ENCODE peak calls at places on chromosomes 6 and 20, in ten cellular contexts. S is upper lobe of right lung; M is pancreas; K is CD8-positive, alpha-beta T cell; V is DND-41; X is Peyer's patch; Q is fibroblast of lung; W is mammary epithelial cell; O is heart right ventricle; A is colonic mucosa. R is an unnamed sample.

GRCh38 chr6:157245486-157245885 is 77.8 kb downstream of the TMEM242 start:
- DNase-seq in S (no peak), M (peak; percentile 9), K (no peak), V (no peak), X (no peak), Q (no peak), W (no peak), O (no peak), A (no peak), R (no peak)

GRCh38 chr20:58389324-58389967 is 417 bp downstream of the VAPB start:
- DNase-seq in S (no peak), M (peak; percentile 74), K (peak; percentile 4), V (peak; percentile 39), X (no peak), Q (peak; percentile 31), W (peak; percentile 41), O (peak; percentile 29), A (peak; percentile 30), R (peak; percentile 63)

GRCh38 chr6:126812651-126813050 is 305.8 kb upstream of the RSPO3 start:
- DNase-seq in S (no peak), M (no peak), K (no peak), V (no peak), X (no peak), Q (peak; percentile 64), W (no peak), O (no peak), A (no peak), R (no peak)

GRCh38 chr6:73695619-73696421 is at the start of gene CD109:
- DNase-seq in S (peak; percentile 73), M (peak; percentile 65), K (peak; percentile 32), V (peak; percentile 72), X (no peak), Q (peak; percentile 77), W (peak; percentile 94), O (peak; percentile 38), A (peak; percentile 25), R (no peak)

GRCh38 chr6:93418448-93419303 is 683 bp downstream of the EPHA7 start:
- DNase-seq in S (peak; percentile 66), M (peak; percentile 69), K (no peak), V (no peak), X (peak; percentile 45), Q (peak; percentile 54), W (no peak), O (peak; percentile 18), A (peak; percentile 21), R (peak; percentile 18)

GRCh38 chr20:1934578-1935573 is 39.7 kb downstream of the SIRPA start:
- DNase-seq in S (peak; percentile 46), M (no peak), K (no peak), V (no peak), X (peak; percentile 62), Q (peak; percentile 93), W (peak; percentile 88), O (peak; percentile 34), A (no peak), R (no peak)

GRCh38 chr6:63897952-63898351 is 262.4 kb downstream of the PHF3 start:
- DNase-seq in S (no peak), M (no peak), K (no peak), V (no peak), X (no peak), Q (peak; percentile 21), W (no peak), O (peak; percentile 6), A (no peak), R (no peak)

GRCh38 chr6:39731565-39731964 is 6.4 kb upstream of the KIF6 start:
- DNase-seq in S (no peak), M (no peak), K (no peak), V (no peak), X (no peak), Q (no peak), W (no peak), O (no peak), A (no peak), R (no peak)

DNA sequence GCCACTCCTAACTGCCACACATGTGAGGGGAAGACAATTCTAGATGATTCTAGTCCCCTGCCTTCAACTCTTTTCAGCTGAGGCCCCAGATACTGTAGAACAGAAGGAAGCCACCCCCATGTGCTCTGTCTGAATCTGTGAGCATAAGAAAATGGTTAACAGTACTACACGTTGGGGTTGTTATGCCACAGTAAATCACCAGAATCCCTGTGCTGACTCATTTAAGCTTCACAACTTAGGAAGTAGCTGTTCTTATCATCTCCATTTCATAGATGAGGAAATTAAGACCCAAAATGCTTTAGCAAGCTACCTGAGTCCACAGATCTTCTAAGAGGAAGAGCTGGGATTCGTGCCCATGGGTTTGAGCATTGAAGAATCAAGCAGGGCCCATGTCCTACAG is 27.4 kb upstream of the SCRT2 start:
- DNase-seq in S (no peak), M (no peak), K (no peak), V (no peak), X (no peak), Q (no peak), W (no peak), O (no peak), A (no peak), R (no peak)
- H3K27me3 ChIP-seq in S (peaks cover 17% of the 10 kb centered on the region), M (no peaks in the 10 kb centered on the region), K (no peaks in the 10 kb centered on the region), V (peaks cover 7% of the 10 kb centered on the region), X (no peaks in the 10 kb centered on the region), Q (no peaks in the 10 kb centered on the region), W (peaks cover 2% of the 10 kb centered on the region), O (peaks cover 6% of the 10 kb centered on the region), A (no peaks in the 10 kb centered on the region), R (peaks cover 1% of the 10 kb centered on the region)

GRCh38 chr20:25498280-25498606 is 87.1 kb downstream of the NINL start:
- DNase-seq in S (no peak), M (no peak), K (no peak), V (no peak), X (no peak), Q (no peak), W (no peak), O (no peak), A (no peak), R (no peak)

GRCh38 chr20:25496165-25496967 is 88.9 kb downstream of the GINS1 start:
- DNase-seq in S (no peak), M (no peak), K (no peak), V (no peak), X (no peak), Q (no peak), W (no peak), O (no peak), A (no peak), R (no peak)

GRCh38 chr20:25496968-25497401 is 88.3 kb downstream of the NINL start:
- DNase-seq in S (no peak), M (no peak), K (no peak), V (no peak), X (no peak), Q (peak; percentile 12), W (peak; percentile 93), O (no peak), A (no peak), R (no peak)

GRCh38 chr20:25499031-25499430 is 86.3 kb downstream of the NINL start:
- DNase-seq in S (no peak), M (no peak), K (no peak), V (no peak), X (no peak), Q (no peak), W (no peak), O (no peak), A (no peak), R (no peak)

DNA sequence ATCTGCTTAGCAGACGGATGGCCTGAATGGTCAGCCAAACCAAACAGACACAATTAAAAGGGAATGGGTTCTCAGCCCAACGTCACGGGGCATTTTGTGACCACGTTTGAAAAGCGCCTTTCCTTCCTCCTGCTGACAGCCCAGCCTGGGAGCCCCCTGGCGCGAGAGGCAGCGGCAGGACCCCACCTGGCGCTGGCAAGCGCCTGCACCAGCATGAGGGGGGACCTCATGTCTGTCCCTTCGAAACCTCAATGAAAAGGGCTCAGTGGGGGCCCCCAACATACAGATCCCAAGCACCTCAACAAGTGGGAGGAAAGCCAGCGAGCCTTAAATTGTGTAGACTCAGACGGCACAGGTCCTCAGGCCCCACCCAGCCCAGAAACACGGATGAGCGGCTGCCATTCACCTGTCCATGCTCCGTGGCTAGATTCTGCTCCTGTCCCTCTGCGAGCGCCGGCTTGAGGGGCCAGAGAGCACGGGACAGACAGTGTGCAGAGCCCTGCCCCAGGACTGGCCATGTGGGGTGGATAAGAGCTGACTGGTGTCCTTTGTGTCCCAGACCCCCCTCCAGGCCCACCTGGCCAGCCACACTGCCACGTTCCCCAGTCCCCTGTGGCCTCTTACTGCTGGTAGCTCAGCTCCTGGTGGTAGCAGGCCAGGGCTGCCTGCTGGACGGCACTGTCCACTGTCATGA is 87.6 kb downstream of the NINL start:
- DNase-seq in S (no peak), M (no peak), K (no peak), V (no peak), X (no peak), Q (no peak), W (no peak), O (no peak), A (no peak), R (no peak)
- H3K4me1 ChIP-seq in S (no peaks in the 10 kb centered on the region), M (no peaks in the 10 kb centered on the region), K (no peaks in the 10 kb centered on the region), V (no peaks in the 10 kb centered on the region), X (no peaks in the 10 kb centered on the region), Q (no peaks in the 10 kb centered on the region), W (peaks cover 14% of the 10 kb centered on the region), O (no peaks in the 10 kb centered on the region), A (no peaks in the 10 kb centered on the region), R (no peaks in the 10 kb centered on the region)

GRCh38 chr6:53067307-53067706 is 2.1 kb downstream of the FBXO9 start:
- DNase-seq in S (no peak), M (no peak), K (no peak), V (no peak), X (no peak), Q (no peak), W (no peak), O (no peak), A (no peak), R (no peak)

GRCh38 chr6:53074347-53074746 is 9.1 kb downstream of the FBXO9 start:
- DNase-seq in S (no peak), M (no peak), K (no peak), V (no peak), X (no peak), Q (no peak), W (no peak), O (no peak), A (no peak), R (no peak)

GRCh38 chr6:53067799-53068442 is 2.7 kb downstream of the FBXO9 start:
- DNase-seq in S (no peak), M (no peak), K (no peak), V (no peak), X (no peak), Q (no peak), W (no peak), O (no peak), A (no peak), R (no peak)

GRCh38 chr6:53069431-53069830 is 4.2 kb downstream of the FBXO9 start:
- DNase-seq in S (no peak), M (no peak), K (no peak), V (no peak), X (no peak), Q (no peak), W (no peak), O (no peak), A (no peak), R (no peak)

DNA sequence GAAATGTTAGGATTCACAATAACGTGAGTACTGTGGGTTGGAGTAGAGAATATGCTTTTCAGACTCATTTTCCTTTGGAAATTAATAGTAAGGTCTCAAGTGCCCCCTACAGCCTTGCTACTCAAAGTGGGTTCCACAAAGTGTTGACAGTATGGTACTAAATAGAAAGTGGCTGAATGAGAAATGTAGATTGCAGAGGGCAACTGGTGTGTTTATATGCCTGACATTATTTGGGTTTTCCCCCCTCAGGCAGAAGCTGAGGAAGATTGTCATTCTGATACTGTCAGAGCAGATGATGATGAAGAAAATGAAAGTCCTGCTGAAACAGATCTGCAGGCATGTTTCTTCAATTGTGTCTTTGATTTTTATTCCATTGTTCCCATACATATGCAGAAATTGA is 5.6 kb downstream of the FBXO9 start:
- DNase-seq in S (no peak), M (no peak), K (no peak), V (no peak), X (no peak), Q (peak; percentile 10), W (no peak), O (no peak), A (no peak), R (no peak)
- TF ChIP-seq CTCF in S (peak; percentile 4), M (no peak), K (no peak), V (no peak), X (no peak), Q (no peak), W (no peak), O (no peak), A (no peak), R (no peak)

GRCh38 chr6:163724196-163724595 is 309.7 kb downstream of the QKI start:
- DNase-seq in S (peak; percentile 52), M (no peak), K (no peak), V (no peak), X (peak; percentile 27), Q (no peak), W (no peak), O (no peak), A (no peak), R (no peak)
- H3K27me3 ChIP-seq in S (no peaks in the 10 kb centered on the region), M (no peaks in the 10 kb centered on the region), K (no peaks in the 10 kb centered on the region), V (no peaks in the 10 kb centered on the region), X (no peaks in the 10 kb centered on the region), Q (no peaks in the 10 kb centered on the region), W (no peaks in the 10 kb centered on the region), O (no peaks in the 10 kb centered on the region), A (no peaks in the 10 kb centered on the region), R (no peaks in the 10 kb centered on the region)